ENCODE peak calls at places on chromosomes 13 and 19, in seven cellular contexts. F, T, V, P, D, B and J are unnamed samples.
A peak's percentile ranks its signal among the peaks of the same experiment; 100 is the strongest.

GRCh38 chr19:873084-874019 is 13.9 kb downstream of the CFD start:
- DNase-seq in F (no peak), T (peak; percentile 70), V (peak; percentile 94), P (peak; percentile 77), D (no peak), B (peak; percentile 43), J (peak; percentile 52)

GRCh38 chr13:46639033-46639981 is 86.3 kb downstream of the LRCH1 start:
- DNase-seq in F (no peak), T (no peak), V (peak; percentile 69), P (no peak), D (no peak), B (no peak), J (no peak)

GRCh38 chr13:48575014-48575413 is 42.1 kb upstream of the RCBTB2 start:
- DNase-seq in F (no peak), T (peak; percentile 22), V (no peak), P (no peak), D (no peak), B (peak; percentile 40), J (peak; percentile 42)

GRCh38 chr13:105773887-105774538 is 761.4 kb downstream of the EFNB2 start:
- DNase-seq in F (no peak), T (no peak), V (peak; percentile 39), P (no peak), D (no peak), B (peak; percentile 82), J (peak; percentile 83)

GRCh38 chr19:35232912-35233311 is 4.4 kb upstream of the FAM187B start:
- DNase-seq in F (no peak), T (no peak), V (no peak), P (no peak), D (no peak), B (no peak), J (no peak)

GRCh38 chr13:24066405-24067292 is 93.9 kb upstream of the SPATA13 start:
- DNase-seq in F (no peak), T (no peak), V (no peak), P (no peak), D (no peak), B (no peak), J (no peak)

GRCh38 chr13:21637296-21637695 is 33.3 kb upstream of the MICU2 start:
- DNase-seq in F (peak; percentile 12), T (peak; percentile 89), V (peak; percentile 50), P (peak; percentile 77), D (no peak), B (peak; percentile 99), J (peak; percentile 98)

GRCh38 chr19:36972594-36972993 is 56.5 kb downstream of the ZNF568 start:
- DNase-seq in F (no peak), T (no peak), V (no peak), P (no peak), D (no peak), B (no peak), J (no peak)

GRCh38 chr19:5013761-5014160 is 44.8 kb downstream of the KDM4B start:
- DNase-seq in F (no peak), T (no peak), V (no peak), P (no peak), D (no peak), B (no peak), J (no peak)

GRCh38 chr13:35856721-35857346 is 274.3 kb downstream of the DCLK1 start:
- DNase-seq in F (no peak), T (no peak), V (no peak), P (no peak), D (no peak), B (no peak), J (no peak)

GRCh38 chr19:36060430-36060829 is 5.7 kb downstream of the WDR62 start:
- DNase-seq in F (no peak), T (no peak), V (peak; percentile 36), P (no peak), D (peak; percentile 54), B (peak; percentile 64), J (peak; percentile 45)

GRCh38 chr13:73874460-73874859 is 259.7 kb downstream of the KLF12 start:
- DNase-seq in F (no peak), T (no peak), V (peak; percentile 10), P (no peak), D (no peak), B (no peak), J (no peak)

GRCh38 chr13:91058066-91058465 is 289.4 kb upstream of the MIR17HG start:
- DNase-seq in F (no peak), T (no peak), V (peak; percentile 22), P (no peak), D (no peak), B (peak; percentile 67), J (peak; percentile 28)

GRCh38 chr19:35293733-35294309 is 1.9 kb downstream of the MAG start:
- DNase-seq in F (no peak), T (no peak), V (no peak), P (no peak), D (no peak), B (no peak), J (no peak)

GRCh38 chr19:33404506-33404905 is 31.0 kb downstream of the CEBPG start:
- DNase-seq in F (no peak), T (no peak), V (no peak), P (peak; percentile 34), D (no peak), B (no peak), J (no peak)

GRCh38 chr19:51712461-51713081 is 11.2 kb downstream of the HAS1 start:
- DNase-seq in F (no peak), T (no peak), V (peak; percentile 30), P (no peak), D (no peak), B (peak; percentile 80), J (peak; percentile 71)

GRCh38 chr19:53868892-53869804 is 1.5 kb downstream of the MYADM start:
- DNase-seq in F (peak; percentile 89), T (peak; percentile 93), V (peak; percentile 22), P (peak; percentile 94), D (peak; percentile 92), B (peak; percentile 71), J (peak; percentile 47)
- TF ChIP-seq CTCF in F (peak; percentile 26), T (no peak), V (no peak), P (no peak), D (no peak), B (peak; percentile 14), J (peak; percentile 34)

DNA sequence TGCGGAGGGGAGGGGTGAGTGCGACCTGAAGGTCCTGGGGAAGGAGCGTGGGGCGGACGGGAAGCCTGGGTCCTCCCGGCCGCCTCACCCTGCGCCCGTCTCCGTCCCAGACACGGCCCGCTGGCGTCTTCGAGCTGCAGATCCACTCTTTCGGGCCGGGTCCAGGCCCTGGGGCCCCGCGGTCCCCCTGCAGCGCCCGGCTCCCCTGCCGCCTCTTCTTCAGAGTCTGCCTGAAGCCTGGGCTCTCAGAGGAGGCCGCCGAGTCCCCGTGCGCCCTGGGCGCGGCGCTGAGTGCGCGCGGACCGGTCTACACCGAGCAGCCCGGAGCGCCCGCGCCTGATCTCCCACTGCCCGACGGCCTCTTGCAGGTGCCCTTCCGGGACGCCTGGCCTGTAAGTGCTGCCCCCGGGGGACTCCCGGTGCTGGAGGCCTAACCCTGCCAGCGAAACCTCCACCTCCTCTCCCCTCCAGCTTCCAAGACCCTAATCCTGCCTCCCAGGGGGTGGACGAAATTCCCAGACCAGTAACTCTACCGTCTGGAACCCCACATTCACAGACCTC is 415 bp downstream of the DLL3 start:
- DNase-seq in F (no peak), T (no peak), V (peak; percentile 24), P (no peak), D (no peak), B (peak; percentile 37), J (no peak)
- H3K4me3 ChIP-seq in F (no peak overlapping the region), T (no peak overlapping the region), V (no peak overlapping the region), P (no peak overlapping the region), D (no peak overlapping the region), B (no peak overlapping the region), J (no peak overlapping the region)

GRCh38 chr13:28640861-28641599 is 17.9 kb upstream of the POMP start:
- DNase-seq in F (no peak), T (no peak), V (no peak), P (no peak), D (no peak), B (no peak), J (no peak)

GRCh38 chr13:28638756-28639155 is 20.2 kb upstream of the POMP start:
- DNase-seq in F (no peak), T (no peak), V (no peak), P (no peak), D (no peak), B (no peak), J (no peak)

GRCh38 chr13:28636078-28636477 is 22.9 kb upstream of the POMP start:
- DNase-seq in F (no peak), T (no peak), V (no peak), P (no peak), D (no peak), B (no peak), J (no peak)

GRCh38 chr13:28637714-28638355 is 21.1 kb upstream of the POMP start:
- DNase-seq in F (no peak), T (no peak), V (peak; percentile 69), P (no peak), D (no peak), B (no peak), J (no peak)

DNA sequence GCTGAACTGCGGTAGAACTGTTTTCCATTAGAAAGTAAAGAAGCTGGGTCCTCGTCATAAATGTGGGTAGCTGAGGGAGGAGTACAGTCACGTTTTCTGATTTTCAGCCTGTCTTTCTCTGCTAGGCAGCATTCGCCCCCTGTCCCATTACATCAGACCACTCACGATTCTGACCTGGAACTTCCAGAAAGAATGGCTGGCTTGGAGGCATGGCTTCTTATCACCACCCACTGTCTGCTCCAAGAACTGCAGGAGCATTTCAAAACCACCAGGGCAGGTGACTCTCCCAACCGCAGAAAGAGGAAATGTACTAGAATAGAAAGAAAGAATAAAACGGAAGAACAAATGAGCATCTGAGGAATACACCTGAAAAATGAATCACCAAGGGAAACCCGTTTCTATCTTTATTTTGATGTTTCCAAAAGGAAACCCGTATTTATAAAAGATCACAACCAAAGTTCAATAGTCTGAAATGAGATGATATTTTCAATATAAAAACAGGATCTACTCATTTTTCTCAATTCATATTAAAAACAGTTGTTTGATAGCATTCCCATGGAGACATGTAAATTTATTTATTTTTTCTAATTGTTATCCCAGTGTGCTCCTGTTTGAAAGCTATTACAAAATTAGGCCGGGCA is 22.1 kb upstream of the POMP start:
- DNase-seq in F (peak; percentile 42), T (peak; percentile 58), V (peak; percentile 84), P (peak; percentile 50), D (no peak), B (peak; percentile 76), J (peak; percentile 66)
- TF ChIP-seq CTCF in F (peak; percentile 53), T (peak; percentile 71), V (peak; percentile 79), P (peak; percentile 88), D (peak; percentile 80), B (peak; percentile 91), J (peak; percentile 88)

DNA sequence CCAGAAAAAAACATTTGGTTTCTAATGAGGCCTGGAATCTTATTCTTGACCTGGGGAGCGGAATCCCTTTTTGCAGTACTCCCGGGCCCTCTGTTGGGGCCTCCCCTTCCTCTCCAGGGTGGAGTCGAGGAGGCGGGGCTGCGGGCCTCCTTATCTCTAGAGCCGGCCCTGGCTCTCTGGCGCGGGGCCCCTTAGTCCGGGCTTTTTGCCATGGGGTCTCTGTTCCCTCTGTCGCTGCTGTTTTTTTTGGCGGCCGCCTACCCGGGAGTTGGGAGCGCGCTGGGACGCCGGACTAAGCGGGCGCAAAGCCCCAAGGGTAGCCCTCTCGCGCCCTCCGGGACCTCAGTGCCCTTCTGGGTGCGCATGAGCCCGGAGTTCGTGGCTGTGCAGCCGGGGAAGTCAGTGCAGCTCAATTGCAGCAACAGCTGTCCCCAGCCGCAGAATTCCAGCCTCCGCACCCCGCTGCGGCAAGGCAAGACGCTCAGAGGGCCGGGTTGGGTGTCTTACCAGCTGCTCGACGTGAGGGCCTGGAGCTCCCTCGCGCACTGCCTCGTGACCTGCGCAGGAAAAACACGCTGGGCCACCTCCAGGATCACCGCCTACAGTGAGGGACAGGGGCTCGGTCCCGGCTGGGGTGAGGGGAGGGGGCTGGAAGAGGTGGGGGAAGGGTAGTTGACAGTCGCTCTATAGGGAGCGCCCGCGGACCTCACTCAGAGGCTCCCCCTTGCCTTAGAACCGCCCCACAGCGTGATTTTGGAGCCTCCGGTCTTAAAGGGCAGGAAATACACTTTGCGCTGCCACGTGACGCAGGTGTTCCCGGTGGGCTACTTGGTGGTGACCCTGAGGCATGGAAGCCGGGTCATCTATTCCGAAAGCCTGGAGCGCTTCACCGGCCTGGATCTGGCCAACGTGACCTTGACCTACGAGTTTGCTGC is at the start of gene ICAM4:
- DNase-seq in F (no peak), T (peak; percentile 79), V (peak; percentile 70), P (peak; percentile 88), D (peak; percentile 90), B (peak; percentile 21), J (peak; percentile 21)
- H3K4me3 ChIP-seq in F (no peak within 1 kb of the TSS), T (no peak within 1 kb of the TSS), V (peak within 1 kb of the TSS; percentile 35), P (peak within 1 kb of the TSS; percentile 44), D (no peak within 1 kb of the TSS), B (peak within 1 kb of the TSS; percentile 26), J (peak within 1 kb of the TSS; percentile 18)